ENCODE peak calls at places on chromosomes 4 and X, in ten cellular contexts. One of them, this sample, is unnamed.

GRCh38 chrX:48530736-48531135 is 8.8 kb upstream of the TBC1D25 start:
- DNase-seq in NT2/D1: no peak
- DNase-seq in NCI-H345: no peak
- DNase-seq in HepG2: no peak
- DNase-seq in stimulated activated CD4-positive, alpha-beta T cell treated with anti-CD3 and anti-CD28 coated beads, Interleukin-12 subunit alpha, Interleukin-12 subunit beta, amount 100 ng/mL, for 24 hours: no peak
- DNase-seq in progenitor cell of endocrine pancreas: no peak
- DNase-seq in NCI-H510A treated with DMSO at 0.1 percent for 48 hours: no peak
- DNase-seq in PC-9: no peak
- DNase-seq in iris pigment epithelial cell: no peak
- DNase-seq in M059J: peak; percentile 56
- DNase-seq in this sample: no peak

GRCh38 chr4:146267826-146268225 is 53.5 kb downstream of the REELD1 start:
- DNase-seq in stimulated activated CD4-positive, alpha-beta T cell treated with anti-CD3 and anti-CD28 coated beads, Interleukin-12 subunit alpha, Interleukin-12 subunit beta, amount 100 ng/mL, for 24 hours: no peak
- DNase-seq in HepG2: no peak
- DNase-seq in iris pigment epithelial cell: no peak
- DNase-seq in PC-9: no peak
- DNase-seq in NCI-H510A treated with DMSO at 0.1 percent for 48 hours: no peak
- DNase-seq in progenitor cell of endocrine pancreas: no peak
- DNase-seq in NCI-H345: no peak
- DNase-seq in M059J: no peak
- DNase-seq in NT2/D1: no peak
- DNase-seq in this sample: no peak

GRCh38 chrX:85544609-85545008 is 165.1 kb upstream of the POF1B start:
- DNase-seq in progenitor cell of endocrine pancreas: no peak
- DNase-seq in iris pigment epithelial cell: no peak
- DNase-seq in NCI-H345: no peak
- DNase-seq in stimulated activated CD4-positive, alpha-beta T cell treated with anti-CD3 and anti-CD28 coated beads, Interleukin-12 subunit alpha, Interleukin-12 subunit beta, amount 100 ng/mL, for 24 hours: no peak
- DNase-seq in HepG2: no peak
- DNase-seq in M059J: no peak
- DNase-seq in NT2/D1: no peak
- DNase-seq in PC-9: no peak
- DNase-seq in NCI-H510A treated with DMSO at 0.1 percent for 48 hours: peak; percentile 5
- DNase-seq in this sample: no peak

GRCh38 chr4:91592125-91592524 is 711.6 kb upstream of the GRID2 start:
- DNase-seq in HepG2: no peak
- DNase-seq in PC-9: no peak
- DNase-seq in iris pigment epithelial cell: no peak
- DNase-seq in stimulated activated CD4-positive, alpha-beta T cell treated with anti-CD3 and anti-CD28 coated beads, Interleukin-12 subunit alpha, Interleukin-12 subunit beta, amount 100 ng/mL, for 24 hours: no peak
- DNase-seq in M059J: no peak
- DNase-seq in progenitor cell of endocrine pancreas: no peak
- DNase-seq in NCI-H510A treated with DMSO at 0.1 percent for 48 hours: no peak
- DNase-seq in NCI-H345: no peak
- DNase-seq in NT2/D1: no peak
- DNase-seq in this sample: no peak

GRCh38 chr4:5893013-5893580 is at the start of gene CRMP1:
- DNase-seq in NCI-H345: peak; percentile 83
- DNase-seq in M059J: no peak
- DNase-seq in stimulated activated CD4-positive, alpha-beta T cell treated with anti-CD3 and anti-CD28 coated beads, Interleukin-12 subunit alpha, Interleukin-12 subunit beta, amount 100 ng/mL, for 24 hours: no peak
- DNase-seq in NCI-H510A treated with DMSO at 0.1 percent for 48 hours: peak; percentile 58
- DNase-seq in iris pigment epithelial cell: peak; percentile 10
- DNase-seq in NT2/D1: no peak
- DNase-seq in PC-9: no peak
- DNase-seq in HepG2: no peak
- DNase-seq in progenitor cell of endocrine pancreas: no peak
- DNase-seq in this sample: peak; percentile 43

GRCh38 chrX:72358313-72358712 is 52.6 kb upstream of the CITED1 start:
- DNase-seq in NCI-H510A treated with DMSO at 0.1 percent for 48 hours: no peak
- DNase-seq in PC-9: no peak
- DNase-seq in NT2/D1: no peak
- DNase-seq in progenitor cell of endocrine pancreas: no peak
- DNase-seq in HepG2: no peak
- DNase-seq in stimulated activated CD4-positive, alpha-beta T cell treated with anti-CD3 and anti-CD28 coated beads, Interleukin-12 subunit alpha, Interleukin-12 subunit beta, amount 100 ng/mL, for 24 hours: no peak
- DNase-seq in NCI-H345: no peak
- DNase-seq in iris pigment epithelial cell: peak; percentile 40
- DNase-seq in M059J: peak; percentile 82
- DNase-seq in this sample: no peak

GRCh38 chrX:112643721-112644120 is 36.0 kb downstream of the LHFPL1 start:
- DNase-seq in M059J: no peak
- DNase-seq in PC-9: no peak
- DNase-seq in NCI-H345: no peak
- DNase-seq in progenitor cell of endocrine pancreas: no peak
- DNase-seq in stimulated activated CD4-positive, alpha-beta T cell treated with anti-CD3 and anti-CD28 coated beads, Interleukin-12 subunit alpha, Interleukin-12 subunit beta, amount 100 ng/mL, for 24 hours: no peak
- DNase-seq in NT2/D1: no peak
- DNase-seq in HepG2: no peak
- DNase-seq in iris pigment epithelial cell: no peak
- DNase-seq in NCI-H510A treated with DMSO at 0.1 percent for 48 hours: no peak
- DNase-seq in this sample: no peak

GRCh38 chrX:70208479-70208878 is 26.0 kb upstream of the AWAT1 start:
- DNase-seq in NCI-H345: peak; percentile 43
- DNase-seq in PC-9: no peak
- DNase-seq in progenitor cell of endocrine pancreas: no peak
- DNase-seq in HepG2: no peak
- DNase-seq in M059J: no peak
- DNase-seq in stimulated activated CD4-positive, alpha-beta T cell treated with anti-CD3 and anti-CD28 coated beads, Interleukin-12 subunit alpha, Interleukin-12 subunit beta, amount 100 ng/mL, for 24 hours: no peak
- DNase-seq in NT2/D1: no peak
- DNase-seq in iris pigment epithelial cell: peak; percentile 12
- DNase-seq in NCI-H510A treated with DMSO at 0.1 percent for 48 hours: no peak
- DNase-seq in this sample: no peak

GRCh38 chr4:119103263-119103662 is 32.4 kb upstream of the MYOZ2 start:
- DNase-seq in M059J: peak; percentile 94
- DNase-seq in NCI-H345: no peak
- DNase-seq in progenitor cell of endocrine pancreas: no peak
- DNase-seq in HepG2: peak; percentile 31
- DNase-seq in NCI-H510A treated with DMSO at 0.1 percent for 48 hours: no peak
- DNase-seq in stimulated activated CD4-positive, alpha-beta T cell treated with anti-CD3 and anti-CD28 coated beads, Interleukin-12 subunit alpha, Interleukin-12 subunit beta, amount 100 ng/mL, for 24 hours: no peak
- DNase-seq in iris pigment epithelial cell: peak; percentile 99
- DNase-seq in NT2/D1: no peak
- DNase-seq in PC-9: no peak
- DNase-seq in this sample: no peak

GRCh38 chr4:40200881-40201797 is 4.3 kb downstream of the RHOH start:
- DNase-seq in iris pigment epithelial cell: peak; percentile 62
- DNase-seq in M059J: peak; percentile 55
- DNase-seq in NCI-H510A treated with DMSO at 0.1 percent for 48 hours: no peak
- DNase-seq in progenitor cell of endocrine pancreas: no peak
- DNase-seq in stimulated activated CD4-positive, alpha-beta T cell treated with anti-CD3 and anti-CD28 coated beads, Interleukin-12 subunit alpha, Interleukin-12 subunit beta, amount 100 ng/mL, for 24 hours: no peak
- DNase-seq in PC-9: no peak
- DNase-seq in NT2/D1: no peak
- DNase-seq in HepG2: no peak
- DNase-seq in NCI-H345: no peak
- DNase-seq in this sample: no peak

GRCh38 chr4:23835814-23836478 is 53.9 kb downstream of the PPARGC1A start:
- DNase-seq in progenitor cell of endocrine pancreas: no peak
- DNase-seq in stimulated activated CD4-positive, alpha-beta T cell treated with anti-CD3 and anti-CD28 coated beads, Interleukin-12 subunit alpha, Interleukin-12 subunit beta, amount 100 ng/mL, for 24 hours: no peak
- DNase-seq in NCI-H510A treated with DMSO at 0.1 percent for 48 hours: no peak
- DNase-seq in NT2/D1: no peak
- DNase-seq in M059J: no peak
- DNase-seq in iris pigment epithelial cell: no peak
- DNase-seq in PC-9: no peak
- DNase-seq in HepG2: no peak
- DNase-seq in NCI-H345: no peak
- DNase-seq in this sample: no peak

GRCh38 chrX:110318664-110318968 is 731 bp upstream of the AMMECR1 start:
- DNase-seq in stimulated activated CD4-positive, alpha-beta T cell treated with anti-CD3 and anti-CD28 coated beads, Interleukin-12 subunit alpha, Interleukin-12 subunit beta, amount 100 ng/mL, for 24 hours: no peak
- DNase-seq in PC-9: no peak
- DNase-seq in NCI-H510A treated with DMSO at 0.1 percent for 48 hours: peak; percentile 49
- DNase-seq in HepG2: no peak
- DNase-seq in progenitor cell of endocrine pancreas: no peak
- DNase-seq in M059J: no peak
- DNase-seq in iris pigment epithelial cell: no peak
- DNase-seq in NT2/D1: no peak
- DNase-seq in NCI-H345: peak; percentile 58
- DNase-seq in this sample: peak; percentile 72

GRCh38 chrX:18702362-18703195 is 4.9 kb upstream of the PPEF1 start:
- DNase-seq in stimulated activated CD4-positive, alpha-beta T cell treated with anti-CD3 and anti-CD28 coated beads, Interleukin-12 subunit alpha, Interleukin-12 subunit beta, amount 100 ng/mL, for 24 hours: no peak
- DNase-seq in NCI-H510A treated with DMSO at 0.1 percent for 48 hours: no peak
- DNase-seq in M059J: peak; percentile 76
- DNase-seq in PC-9: peak; percentile 25
- DNase-seq in HepG2: no peak
- DNase-seq in iris pigment epithelial cell: peak; percentile 75
- DNase-seq in NCI-H345: no peak
- DNase-seq in NT2/D1: no peak
- DNase-seq in progenitor cell of endocrine pancreas: no peak
- DNase-seq in this sample: no peak

GRCh38 chr4:19689511-19689910 is 562.2 kb upstream of the SLIT2 start:
- DNase-seq in progenitor cell of endocrine pancreas: no peak
- DNase-seq in HepG2: no peak
- DNase-seq in stimulated activated CD4-positive, alpha-beta T cell treated with anti-CD3 and anti-CD28 coated beads, Interleukin-12 subunit alpha, Interleukin-12 subunit beta, amount 100 ng/mL, for 24 hours: no peak
- DNase-seq in iris pigment epithelial cell: peak; percentile 76
- DNase-seq in NCI-H345: no peak
- DNase-seq in M059J: peak; percentile 89
- DNase-seq in PC-9: no peak
- DNase-seq in NCI-H510A treated with DMSO at 0.1 percent for 48 hours: no peak
- DNase-seq in NT2/D1: no peak
- DNase-seq in this sample: no peak

GRCh38 chrX:96683997-96684338 is 674 bp upstream of the DIAPH2 start:
- DNase-seq in iris pigment epithelial cell: no peak
- DNase-seq in PC-9: no peak
- DNase-seq in NT2/D1: no peak
- DNase-seq in NCI-H345: no peak
- DNase-seq in HepG2: peak; percentile 0
- DNase-seq in stimulated activated CD4-positive, alpha-beta T cell treated with anti-CD3 and anti-CD28 coated beads, Interleukin-12 subunit alpha, Interleukin-12 subunit beta, amount 100 ng/mL, for 24 hours: no peak
- DNase-seq in M059J: no peak
- DNase-seq in NCI-H510A treated with DMSO at 0.1 percent for 48 hours: no peak
- DNase-seq in progenitor cell of endocrine pancreas: no peak
- DNase-seq in this sample: no peak

GRCh38 chr4:185512516-185512915 is 22.8 kb downstream of the PDLIM3 start:
- DNase-seq in stimulated activated CD4-positive, alpha-beta T cell treated with anti-CD3 and anti-CD28 coated beads, Interleukin-12 subunit alpha, Interleukin-12 subunit beta, amount 100 ng/mL, for 24 hours: no peak
- DNase-seq in M059J: peak; percentile 10
- DNase-seq in iris pigment epithelial cell: peak; percentile 83
- DNase-seq in HepG2: no peak
- DNase-seq in PC-9: no peak
- DNase-seq in progenitor cell of endocrine pancreas: no peak
- DNase-seq in NCI-H510A treated with DMSO at 0.1 percent for 48 hours: no peak
- DNase-seq in NT2/D1: no peak
- DNase-seq in NCI-H345: no peak
- DNase-seq in this sample: no peak

GRCh38 chr4:182582245-182582644 is 334.9 kb downstream of the DCTD start:
- DNase-seq in iris pigment epithelial cell: no peak
- DNase-seq in M059J: no peak
- DNase-seq in progenitor cell of endocrine pancreas: no peak
- DNase-seq in HepG2: no peak
- DNase-seq in NCI-H345: no peak
- DNase-seq in stimulated activated CD4-positive, alpha-beta T cell treated with anti-CD3 and anti-CD28 coated beads, Interleukin-12 subunit alpha, Interleukin-12 subunit beta, amount 100 ng/mL, for 24 hours: no peak
- DNase-seq in PC-9: no peak
- DNase-seq in NCI-H510A treated with DMSO at 0.1 percent for 48 hours: no peak
- DNase-seq in NT2/D1: no peak
- DNase-seq in this sample: no peak

GRCh38 chr4:98516042-98516440 is 142.4 kb downstream of the TSPAN5 start:
- DNase-seq in M059J: peak; percentile 84
- DNase-seq in PC-9: no peak
- DNase-seq in HepG2: peak; percentile 35
- DNase-seq in NCI-H345: no peak
- DNase-seq in iris pigment epithelial cell: peak; percentile 93
- DNase-seq in stimulated activated CD4-positive, alpha-beta T cell treated with anti-CD3 and anti-CD28 coated beads, Interleukin-12 subunit alpha, Interleukin-12 subunit beta, amount 100 ng/mL, for 24 hours: no peak
- DNase-seq in NT2/D1: no peak
- DNase-seq in progenitor cell of endocrine pancreas: no peak
- DNase-seq in NCI-H510A treated with DMSO at 0.1 percent for 48 hours: no peak
- DNase-seq in this sample: no peak

GRCh38 chr4:64144994-64145393 is 264.3 kb downstream of the TECRL start:
- DNase-seq in M059J: no peak
- DNase-seq in stimulated activated CD4-positive, alpha-beta T cell treated with anti-CD3 and anti-CD28 coated beads, Interleukin-12 subunit alpha, Interleukin-12 subunit beta, amount 100 ng/mL, for 24 hours: no peak
- DNase-seq in PC-9: peak; percentile 43
- DNase-seq in iris pigment epithelial cell: no peak
- DNase-seq in NT2/D1: no peak
- DNase-seq in progenitor cell of endocrine pancreas: no peak
- DNase-seq in HepG2: no peak
- DNase-seq in NCI-H345: peak; percentile 35
- DNase-seq in NCI-H510A treated with DMSO at 0.1 percent for 48 hours: no peak
- DNase-seq in this sample: no peak

GRCh38 chr4:37546586-37546985 is 139.6 kb downstream of the RELL1 start:
- DNase-seq in HepG2: no peak
- DNase-seq in progenitor cell of endocrine pancreas: no peak
- DNase-seq in NCI-H345: no peak
- DNase-seq in NT2/D1: no peak
- DNase-seq in M059J: no peak
- DNase-seq in NCI-H510A treated with DMSO at 0.1 percent for 48 hours: no peak
- DNase-seq in iris pigment epithelial cell: no peak
- DNase-seq in PC-9: no peak
- DNase-seq in stimulated activated CD4-positive, alpha-beta T cell treated with anti-CD3 and anti-CD28 coated beads, Interleukin-12 subunit alpha, Interleukin-12 subunit beta, amount 100 ng/mL, for 24 hours: no peak
- DNase-seq in this sample: no peak

GRCh38 chr4:40984051-40984450 is 230.3 kb downstream of the APBB2 start:
- DNase-seq in progenitor cell of endocrine pancreas: no peak
- DNase-seq in NT2/D1: no peak
- DNase-seq in NCI-H510A treated with DMSO at 0.1 percent for 48 hours: no peak
- DNase-seq in iris pigment epithelial cell: no peak
- DNase-seq in NCI-H345: no peak
- DNase-seq in HepG2: no peak
- DNase-seq in PC-9: no peak
- DNase-seq in M059J: peak; percentile 38
- DNase-seq in stimulated activated CD4-positive, alpha-beta T cell treated with anti-CD3 and anti-CD28 coated beads, Interleukin-12 subunit alpha, Interleukin-12 subunit beta, amount 100 ng/mL, for 24 hours: no peak
- DNase-seq in this sample: peak; percentile 2

GRCh38 chr4:120730777-120731320 is 191.7 kb downstream of the PRDM5 start:
- DNase-seq in PC-9: no peak
- DNase-seq in stimulated activated CD4-positive, alpha-beta T cell treated with anti-CD3 and anti-CD28 coated beads, Interleukin-12 subunit alpha, Interleukin-12 subunit beta, amount 100 ng/mL, for 24 hours: no peak
- DNase-seq in progenitor cell of endocrine pancreas: no peak
- DNase-seq in M059J: no peak
- DNase-seq in HepG2: no peak
- DNase-seq in NCI-H510A treated with DMSO at 0.1 percent for 48 hours: peak; percentile 37
- DNase-seq in NT2/D1: no peak
- DNase-seq in iris pigment epithelial cell: no peak
- DNase-seq in NCI-H345: peak; percentile 81
- DNase-seq in this sample: no peak

GRCh38 chrX:96685205-96686099 is 810 bp downstream of the DIAPH2 start:
- DNase-seq in NCI-H345: no peak
- DNase-seq in iris pigment epithelial cell: peak; percentile 42
- DNase-seq in progenitor cell of endocrine pancreas: peak; percentile 10
- DNase-seq in NCI-H510A treated with DMSO at 0.1 percent for 48 hours: peak; percentile 16
- DNase-seq in HepG2: peak; percentile 7
- DNase-seq in M059J: peak; percentile 1
- DNase-seq in NT2/D1: no peak
- DNase-seq in PC-9: peak; percentile 21
- DNase-seq in stimulated activated CD4-positive, alpha-beta T cell treated with anti-CD3 and anti-CD28 coated beads, Interleukin-12 subunit alpha, Interleukin-12 subunit beta, amount 100 ng/mL, for 24 hours: peak; percentile 26
- DNase-seq in this sample: no peak

This sample was measured in DMS79 treated with DMSO at 0.1 percent for 48 hours.